ENCODE peak calls at places on chromosomes 1 and 21, in seven cellular contexts. P, X, Y, R, J, F and G are unnamed samples.
A peak's percentile ranks its signal among the peaks of the same experiment; 100 is the strongest.

GRCh38 chr1:228163776-228164534 is 1.6 kb upstream of the IBA57 start:
- DNase-seq in P (no peak), X (no peak), Y (no peak), R (no peak), J (no peak), F (no peak), G (no peak)

GRCh38 chr1:180971273-180971997 is 51.2 kb downstream of the STX6 start:
- DNase-seq in P (no peak), X (no peak), Y (no peak), R (no peak), J (no peak), F (no peak), G (no peak)

GRCh38 chr21:37061926-37062591 is 10.8 kb downstream of the PIGP start:
- DNase-seq in P (no peak), X (peak; percentile 14), Y (no peak), R (no peak), J (no peak), F (no peak), G (no peak)

GRCh38 chr1:165451696-165452095 is 6.8 kb upstream of the RXRG start:
- DNase-seq in P (no peak), X (no peak), Y (no peak), R (no peak), J (no peak), F (no peak), G (no peak)

GRCh38 chr21:45108808-45109800 is 34.7 kb downstream of the ADARB1 start:
- DNase-seq in P (no peak), X (no peak), Y (no peak), R (no peak), J (no peak), F (no peak), G (no peak)

GRCh38 chr1:171850951-171851350 is 9.7 kb downstream of the DNM3 start:
- DNase-seq in P (no peak), X (no peak), Y (no peak), R (no peak), J (no peak), F (no peak), G (no peak)

GRCh38 chr1:155834296-155834926 is 22.6 kb downstream of the GON4L start:
- DNase-seq in P (peak; percentile 28), X (peak; percentile 81), Y (no peak), R (peak; percentile 20), J (no peak), F (no peak), G (no peak)

GRCh38 chr1:52057876-52058275 is 1.8 kb downstream of the BTF3L4 start:
- DNase-seq in P (no peak), X (no peak), Y (no peak), R (no peak), J (no peak), F (no peak), G (no peak)

GRCh38 chr1:31421404-31422040 is 8.5 kb downstream of the SERINC2 start:
- DNase-seq in P (no peak), X (peak; percentile 28), Y (no peak), R (no peak), J (no peak), F (no peak), G (peak; percentile 56)

GRCh38 chr1:73176902-73177301 is 894.6 kb upstream of the NEGR1 start:
- DNase-seq in P (no peak), X (no peak), Y (no peak), R (no peak), J (no peak), F (no peak), G (no peak)

DNA sequence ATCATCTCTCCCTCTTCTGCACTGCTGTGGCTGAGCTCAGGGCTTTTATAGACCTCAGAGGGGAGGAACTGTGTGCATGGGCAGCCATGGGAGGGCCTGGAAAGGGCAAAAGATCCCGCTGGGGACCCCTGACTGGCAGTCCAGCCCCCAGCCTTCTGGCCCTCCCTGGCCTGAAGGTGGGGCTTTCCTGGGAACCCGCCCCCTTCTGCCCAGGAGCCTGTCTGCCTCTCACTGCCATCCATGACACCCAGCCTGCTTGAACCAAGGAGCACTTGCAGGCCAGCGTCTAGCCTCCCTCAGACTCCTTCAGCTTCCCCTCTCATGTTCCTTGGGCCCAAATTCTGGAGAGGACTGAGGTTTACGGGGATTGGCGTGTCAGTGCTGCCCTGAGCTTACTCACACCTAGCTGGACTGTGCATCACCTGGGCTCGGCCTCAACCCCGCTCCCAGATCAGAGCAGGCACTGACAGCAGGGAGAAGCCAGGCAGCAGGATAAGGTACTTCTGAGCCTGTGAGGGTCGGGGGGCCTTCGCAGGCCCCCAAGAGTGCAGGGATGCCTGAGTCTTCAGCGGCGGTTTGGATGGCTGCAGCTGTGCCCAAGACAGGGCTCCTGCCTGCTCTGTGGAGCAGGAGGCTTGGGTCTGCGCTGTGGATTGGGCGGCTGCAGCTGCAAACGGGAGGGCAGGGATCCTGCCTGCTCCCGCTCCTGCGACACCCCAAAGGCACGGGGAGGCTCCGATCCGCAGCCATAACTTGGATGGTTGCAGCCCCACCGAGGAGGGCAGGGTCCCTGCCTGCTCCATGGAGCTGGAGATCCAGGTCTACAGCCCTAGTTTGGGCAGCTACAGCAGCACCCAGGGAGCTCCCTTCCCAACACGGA is 898.6 kb upstream of the NEGR1 start:
- DNase-seq in P (no peak), X (no peak), Y (no peak), R (no peak), J (no peak), F (no peak), G (no peak)
- TF ChIP-seq CTCF in P (no peak), X (no peak), Y (no peak), R (no peak), J (no peak), F (no peak), G (no peak)

GRCh38 chr1:53543130-53543770 is 84.1 kb downstream of the DMRTB1 start:
- DNase-seq in P (no peak), X (no peak), Y (no peak), R (no peak), J (no peak), F (no peak), G (peak; percentile 13)

GRCh38 chr1:53540604-53541262 is 81.5 kb downstream of the DMRTB1 start:
- DNase-seq in P (no peak), X (no peak), Y (no peak), R (no peak), J (no peak), F (no peak), G (peak; percentile 2)

GRCh38 chr1:53541263-53541625 is 82.0 kb downstream of the DMRTB1 start:
- DNase-seq in P (no peak), X (no peak), Y (no peak), R (no peak), J (no peak), F (no peak), G (peak; percentile 4)

GRCh38 chr1:53542551-53542950 is 83.4 kb downstream of the DMRTB1 start:
- DNase-seq in P (no peak), X (no peak), Y (no peak), R (no peak), J (no peak), F (no peak), G (peak; percentile 10)

GRCh38 chr1:53541761-53542550 is 82.8 kb downstream of the DMRTB1 start:
- DNase-seq in P (peak; percentile 90), X (peak; percentile 91), Y (no peak), R (peak; percentile 3), J (peak; percentile 80), F (peak; percentile 67), G (peak; percentile 48)
- TF ChIP-seq CTCF in P (peak; percentile 29), X (peak; percentile 52), Y (peak; percentile 46), R (peak; percentile 29), J (peak; percentile 54), F (peak; percentile 47), G (peak; percentile 27)

GRCh38 chr1:149916927-149917310 is 725 bp downstream of the SV2A start:
- DNase-seq in P (no peak), X (no peak), Y (no peak), R (no peak), J (no peak), F (no peak), G (no peak)
- TF ChIP-seq CTCF in P (no peak), X (no peak), Y (no peak), R (no peak), J (no peak), F (no peak), G (no peak)

GRCh38 chr1:167128261-167129227 is 34.7 kb downstream of the STYXL2 start:
- DNase-seq in P (no peak), X (no peak), Y (no peak), R (no peak), J (no peak), F (no peak), G (no peak)
- TF ChIP-seq CTCF in P (no peak), X (no peak), Y (no peak), R (peak; percentile 9), J (no peak), F (no peak), G (no peak)

GRCh38 chr1:77948841-77949424 is 29.9 kb downstream of the FUBP1 start:
- DNase-seq in P (no peak), X (peak; percentile 49), Y (no peak), R (peak; percentile 15), J (peak; percentile 11), F (no peak), G (peak; percentile 46)
- TF ChIP-seq CTCF in P (peak; percentile 45), X (peak; percentile 46), Y (peak; percentile 44), R (peak; percentile 8), J (peak; percentile 35), F (peak; percentile 47), G (no peak)

GRCh38 chr1:47918257-47918867 is 78.8 kb downstream of the TRABD2B start:
- DNase-seq in P (no peak), X (no peak), Y (no peak), R (no peak), J (no peak), F (no peak), G (no peak)
- TF ChIP-seq CTCF in P (no peak), X (no peak), Y (no peak), R (no peak), J (no peak), F (no peak), G (no peak)

DNA sequence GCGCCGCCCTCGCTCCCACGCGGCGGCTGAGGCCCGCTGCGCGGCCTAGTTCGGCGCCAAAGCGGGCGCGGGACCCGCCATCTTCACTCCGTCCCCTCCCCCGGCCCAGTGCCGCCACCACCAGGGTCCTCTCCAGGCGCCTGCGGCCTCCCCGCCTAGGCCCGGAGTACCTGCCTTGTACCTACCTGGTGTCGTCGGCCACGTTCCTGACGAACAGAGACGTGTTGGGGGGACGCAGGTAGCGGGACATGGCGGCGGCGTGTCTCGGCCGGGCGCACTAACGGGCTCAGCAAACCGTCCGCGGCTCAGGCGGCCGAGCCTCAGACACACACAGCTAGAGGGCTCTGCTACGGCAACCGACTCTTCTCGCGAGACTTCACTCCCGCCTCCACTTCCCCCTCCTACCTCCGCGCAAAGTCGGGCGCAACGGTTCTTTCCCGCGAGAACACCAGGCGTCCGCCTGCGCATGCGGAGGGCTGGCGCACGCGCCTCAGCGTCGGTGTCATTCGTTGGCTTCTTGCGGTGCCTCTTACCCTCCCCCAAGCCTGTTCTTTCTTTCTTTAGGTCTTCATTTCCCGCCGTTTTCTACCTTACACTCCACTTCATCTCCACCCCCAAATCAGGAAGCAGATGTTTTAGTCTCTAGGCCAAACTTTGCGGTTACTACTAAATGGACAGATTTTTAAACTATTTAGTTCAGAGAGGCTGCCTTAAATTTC is at the start of gene SRSF10:
- DNase-seq in P (peak; percentile 88), X (peak; percentile 97), Y (peak; percentile 92), R (peak; percentile 95), J (peak; percentile 97), F (peak; percentile 97), G (peak; percentile 98)
- TF ChIP-seq CTCF in P (peak; percentile 45), X (peak; percentile 45), Y (no peak), R (peak; percentile 49), J (peak; percentile 42), F (peak; percentile 46), G (no peak)

DNA sequence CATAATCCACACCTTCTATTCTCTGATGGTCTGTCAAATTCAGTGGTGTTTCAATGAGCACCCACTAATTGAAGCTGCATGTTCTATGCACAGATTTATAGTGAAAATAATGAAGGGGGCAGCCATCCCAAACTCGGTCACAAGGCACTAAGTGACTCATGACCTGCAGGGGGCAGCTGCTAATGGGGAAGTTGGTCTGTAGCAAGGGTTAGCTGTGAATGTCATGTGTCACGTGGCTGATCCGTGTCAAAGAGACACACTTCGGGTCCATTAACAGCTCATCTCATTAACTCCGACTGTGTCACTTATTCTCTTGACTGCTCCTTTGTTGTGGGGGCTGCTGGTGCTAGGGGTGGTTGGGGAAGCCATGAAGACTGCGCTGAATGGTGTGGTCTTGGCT is 306.6 kb downstream of the PCP4 start:
- DNase-seq in P (no peak), X (no peak), Y (no peak), R (no peak), J (no peak), F (no peak), G (no peak)
- TF ChIP-seq CTCF in P (no peak), X (no peak), Y (no peak), R (no peak), J (no peak), F (no peak), G (no peak)